ENCODE peak calls at places on chromosomes 1 and 21, in five cellular contexts. X, U, J, Y and R are unnamed samples.

GRCh38 chr1:161054805-161055204 is 9.0 kb upstream of the USF1 start:
- DNase-seq in X (no peak), U (no peak), J (no peak), Y (no peak), R (no peak)

GRCh38 chr1:84693009-84693408 is 2.7 kb upstream of the SSX2IP start:
- DNase-seq in X (no peak), U (no peak), J (no peak), Y (peak; percentile 37), R (no peak)

GRCh38 chr21:26795866-26796329 is 49.3 kb downstream of the ADAMTS1 start:
- DNase-seq in X (peak; percentile 37), U (no peak), J (peak; percentile 81), Y (peak; percentile 97), R (no peak)

GRCh38 chr1:159945483-159946241 is at the start of gene IGSF9:
- DNase-seq in X (no peak), U (peak; percentile 86), J (peak; percentile 76), Y (peak; percentile 62), R (peak; percentile 98)

GRCh38 chr1:109687641-109688499 is at the start of gene GSTM1:
- DNase-seq in X (no peak), U (peak; percentile 73), J (peak; percentile 79), Y (peak; percentile 80), R (no peak)

GRCh38 chr1:75469586-75470173 is 141.2 kb downstream of the SLC44A5 start:
- DNase-seq in X (no peak), U (no peak), J (no peak), Y (no peak), R (no peak)

GRCh38 chr1:236727521-236727920 is 41.2 kb downstream of the ACTN2 start:
- DNase-seq in X (peak; percentile 64), U (no peak), J (no peak), Y (no peak), R (no peak)

GRCh38 chr1:73839922-73840321 is 358.1 kb downstream of the LRRIQ3 start:
- DNase-seq in X (no peak), U (no peak), J (no peak), Y (no peak), R (no peak)

GRCh38 chr1:160407819-160408801 is 7.7 kb downstream of the VANGL2 start:
- DNase-seq in X (no peak), U (no peak), J (no peak), Y (no peak), R (peak; percentile 64)

GRCh38 chr21:34565238-34565637 is 49.7 kb downstream of the RCAN1 start:
- DNase-seq in X (no peak), U (no peak), J (no peak), Y (no peak), R (no peak)

GRCh38 chr21:45592208-45592619 is 50.0 kb upstream of the SLC19A1 start:
- DNase-seq in X (no peak), U (peak; percentile 18), J (no peak), Y (no peak), R (no peak)

GRCh38 chr1:15994590-15995351 is 9.3 kb upstream of the SRARP start:
- DNase-seq in X (peak; percentile 37), U (peak; percentile 71), J (peak; percentile 75), Y (peak; percentile 70), R (peak; percentile 78)

GRCh38 chr1:204171751-204172178 is 5.6 kb upstream of the REN start:
- DNase-seq in X (no peak), U (no peak), J (no peak), Y (peak; percentile 11), R (no peak)

GRCh38 chr1:160704250-160704649 is 7.4 kb downstream of the CD48 start:
- DNase-seq in X (peak; percentile 15), U (no peak), J (no peak), Y (no peak), R (no peak)

GRCh38 chr1:169576934-169577331 is 9.3 kb downstream of the F5 start:
- DNase-seq in X (no peak), U (no peak), J (no peak), Y (no peak), R (no peak)

GRCh38 chr21:25350056-25350455 is 257.2 kb downstream of the MRPL39 start:
- DNase-seq in X (no peak), U (no peak), J (peak; percentile 61), Y (no peak), R (peak; percentile 23)

GRCh38 chr1:15207031-15207828 is 39.8 kb upstream of the FHAD1 start:
- DNase-seq in X (no peak), U (no peak), J (no peak), Y (no peak), R (peak; percentile 73)

GRCh38 chr1:79264975-79265818 is 258.7 kb upstream of the ADGRL4 start:
- DNase-seq in X (no peak), U (no peak), J (no peak), Y (no peak), R (no peak)

GRCh38 chr1:52191395-52191965 is 49.6 kb downstream of the ZFYVE9 start:
- DNase-seq in X (no peak), U (no peak), J (no peak), Y (no peak), R (no peak)

GRCh38 chr1:233390842-233391241 is 63.3 kb downstream of the MAP3K21 start:
- DNase-seq in X (no peak), U (no peak), J (no peak), Y (no peak), R (no peak)

GRCh38 chr1:112144738-112145426 is 155.4 kb upstream of the KCND3 start:
- DNase-seq in X (peak; percentile 48), U (no peak), J (no peak), Y (no peak), R (no peak)

GRCh38 chr1:178940022-178940765 is 69.3 kb upstream of the ANGPTL1 start:
- DNase-seq in X (no peak), U (peak; percentile 37), J (no peak), Y (no peak), R (peak; percentile 4)

GRCh38 chr1:30061292-30062204 is 661.8 kb downstream of the MATN1 start:
- DNase-seq in X (no peak), U (no peak), J (no peak), Y (no peak), R (no peak)

GRCh38 chr1:108712605-108713150 is at the start of gene FNDC7:
- DNase-seq in X (no peak), U (no peak), J (no peak), Y (no peak), R (peak; percentile 78)

GRCh38 chr1:173429517-173430477 is 47.3 kb upstream of the PRDX6 start:
- DNase-seq in X (peak; percentile 75), U (peak; percentile 92), J (peak; percentile 86), Y (peak; percentile 94), R (peak; percentile 24)

GRCh38 chr1:22093513-22093912 is 41.0 kb downstream of the CDC42 start:
- DNase-seq in X (no peak), U (no peak), J (no peak), Y (no peak), R (no peak)

GRCh38 chr1:22089134-22089571 is 36.6 kb downstream of the CDC42 start:
- DNase-seq in X (no peak), U (no peak), J (no peak), Y (no peak), R (no peak)

DNA sequence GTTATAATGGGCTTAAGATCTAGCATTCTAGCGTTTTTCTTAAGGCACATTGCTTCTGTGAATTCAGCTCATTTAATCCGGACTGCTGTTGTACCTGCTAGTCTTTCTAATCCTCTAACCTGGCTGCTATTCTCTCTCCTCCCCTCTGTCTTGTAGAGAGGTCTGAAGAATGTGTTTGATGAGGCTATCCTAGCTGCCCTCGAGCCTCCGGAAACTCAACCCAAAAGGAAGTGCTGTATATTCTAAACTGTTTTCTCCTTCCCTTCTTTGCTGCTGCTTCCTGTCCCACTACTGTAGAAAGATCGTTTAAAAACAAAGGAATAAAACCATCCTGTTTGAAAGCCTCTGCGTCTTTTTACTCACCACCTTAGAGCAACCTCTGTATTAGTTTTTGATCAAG is 37.3 kb downstream of the CDC42 start:
- DNase-seq in X (no peak), U (no peak), J (no peak), Y (no peak), R (peak; percentile 60)
- H3K4me3 ChIP-seq in X (no peak overlapping the region), U (no peak overlapping the region), J (no peak overlapping the region), Y (no peak overlapping the region), R (no peak overlapping the region)

DNA sequence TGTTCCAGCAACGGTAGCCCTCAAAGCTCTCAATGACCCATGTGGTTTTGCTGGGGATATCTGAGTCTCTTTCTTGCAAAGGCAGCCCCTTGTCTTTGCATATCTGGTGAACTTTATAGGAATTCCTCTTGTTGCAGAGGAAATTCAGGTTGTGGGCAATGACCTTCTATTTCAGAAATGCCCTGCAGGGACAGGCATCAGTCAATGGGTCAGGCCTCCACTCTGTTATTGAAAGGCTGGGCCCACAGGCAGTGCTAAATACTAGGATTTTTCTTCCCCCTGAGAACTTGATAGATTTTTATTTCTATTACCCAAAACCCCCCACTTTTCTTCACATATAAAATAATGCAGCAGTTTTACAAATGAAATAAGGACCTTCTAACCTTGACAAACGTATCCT is 131.1 kb downstream of the TNR start:
- DNase-seq in X (no peak), U (no peak), J (no peak), Y (no peak), R (no peak)
- H3K27me3 ChIP-seq in X (no peaks in the 10 kb centered on the region), U (no peaks in the 10 kb centered on the region), J (peaks cover 2% of the 10 kb centered on the region), Y (no peaks in the 10 kb centered on the region), R (no peaks in the 10 kb centered on the region)

GRCh38 chr1:198015317-198015716 is 98.1 kb downstream of the LHX9 start:
- DNase-seq in X (no peak), U (no peak), J (no peak), Y (peak; percentile 7), R (no peak)
- H3K36me3 ChIP-seq in X (no peaks in the 10 kb centered on the region), U (no peaks in the 10 kb centered on the region), J (no peaks in the 10 kb centered on the region), Y (no peaks in the 10 kb centered on the region), R (no peaks in the 10 kb centered on the region)

GRCh38 chr1:46183926-46184557 is 7.8 kb upstream of the P3R3URF start:
- DNase-seq in X (no peak), U (no peak), J (no peak), Y (no peak), R (no peak)

GRCh38 chr1:46188295-46189030 is 9.8 kb downstream of the POMGNT1 start:
- DNase-seq in X (no peak), U (no peak), J (no peak), Y (no peak), R (peak; percentile 63)

GRCh38 chr1:46184920-46185658 is 8.8 kb upstream of the P3R3URF start:
- DNase-seq in X (no peak), U (no peak), J (no peak), Y (no peak), R (no peak)

GRCh38 chr1:46187106-46187869 is 10.9 kb downstream of the POMGNT1 start:
- DNase-seq in X (no peak), U (no peak), J (no peak), Y (no peak), R (no peak)

DNA sequence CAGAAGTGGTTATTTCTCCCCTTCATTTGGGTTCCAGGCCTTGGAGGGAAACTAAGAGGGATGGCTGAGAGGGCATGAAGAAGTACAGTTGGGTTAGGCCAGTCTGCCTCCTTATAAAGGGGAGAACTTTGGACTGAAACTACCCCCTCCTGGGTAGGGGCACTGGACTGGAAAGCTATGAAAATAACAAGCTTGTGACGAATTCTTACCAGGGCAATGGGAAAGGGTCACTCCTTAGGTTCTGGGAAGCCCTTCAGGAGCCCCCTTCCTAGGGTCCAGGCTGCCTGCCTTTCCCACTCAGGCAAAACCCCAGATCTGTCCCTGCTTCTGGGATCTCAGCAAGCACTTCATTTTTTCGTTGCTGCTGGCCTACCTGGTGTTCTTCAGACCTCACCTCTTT is 9.8 kb upstream of the P3R3URF start:
- DNase-seq in X (no peak), U (no peak), J (no peak), Y (no peak), R (no peak)
- H3K4me3 ChIP-seq in X (no peak overlapping the region), U (no peak overlapping the region), J (no peak overlapping the region), Y (no peak overlapping the region), R (no peak overlapping the region)